ENCODE peak calls at places on chromosomes 3 and 15, in six cellular contexts. T is cardiac muscle cell, Y is fibroblast of lung, G is lower lobe of right lung, Z is transverse colon, C is foreskin keratinocyte. L is an unnamed sample.

GRCh38 chr3:120093119-120093922 is 926 bp downstream of the GSK3B start:
- DNase-seq in T (peak), Y (peak), G (no peak), Z (peak), C (peak), L (peak)

GRCh38 chr3:37935756-37936666 is 54.6 kb upstream of the VILL start:
- DNase-seq in T (peak), Y (peak), G (no peak), Z (peak), C (peak), L (no peak)

GRCh38 chr3:127768346-127769008 is 53.8 kb downstream of the MGLL start:
- DNase-seq in T (peak), Y (peak), G (no peak), Z (no peak), C (peak), L (no peak)

GRCh38 chr15:87619161-87619960 is 637.2 kb downstream of the NTRK3 start:
- DNase-seq in T (peak), Y (peak), G (no peak), Z (no peak), C (peak), L (no peak)

GRCh38 chr15:49468440-49468839 is 45.4 kb downstream of the FGF7 start:
- DNase-seq in T (peak), Y (no peak), G (no peak), Z (no peak), C (peak), L (no peak)

GRCh38 chr15:96629501-96629900 is 299.0 kb downstream of the NR2F2 start:
- DNase-seq in T (no peak), Y (no peak), G (no peak), Z (peak), C (no peak), L (no peak)

GRCh38 chr3:18238721-18239331 is 186.3 kb downstream of the SATB1 start:
- DNase-seq in T (no peak), Y (peak), G (no peak), Z (no peak), C (peak), L (no peak)

GRCh38 chr3:46971742-46972141 is 4.8 kb downstream of the CCDC12 start:
- DNase-seq in T (no peak), Y (no peak), G (no peak), Z (no peak), C (no peak), L (no peak)

GRCh38 chr3:94136133-94136532 is 73.3 kb downstream of the NSUN3 start:
- DNase-seq in T (no peak), Y (no peak), G (no peak), Z (no peak), C (no peak), L (no peak)

GRCh38 chr3:94173667-94174434 is 111.0 kb downstream of the NSUN3 start:
- DNase-seq in T (peak), Y (peak), G (no peak), Z (no peak), C (peak), L (no peak)

GRCh38 chr3:170171563-170171962 is 10.0 kb downstream of the PHC3 start:
- DNase-seq in T (no peak), Y (no peak), G (no peak), Z (no peak), C (no peak), L (no peak)

GRCh38 chr15:74978503-74978902 is 16.9 kb upstream of the SCAMP5 start:
- DNase-seq in T (no peak), Y (peak), G (no peak), Z (no peak), C (no peak), L (no peak)

GRCh38 chr15:83504365-83504764 is 57.2 kb downstream of the SH3GL3 start:
- DNase-seq in T (peak), Y (peak), G (no peak), Z (no peak), C (peak), L (no peak)

GRCh38 chr15:71261934-71262333 is 146.7 kb downstream of the THSD4 start:
- DNase-seq in T (no peak), Y (no peak), G (no peak), Z (no peak), C (no peak), L (no peak)

GRCh38 chr15:51144021-51144532 is 49.4 kb upstream of the TNFAIP8L3 start:
- DNase-seq in T (peak), Y (peak), G (no peak), Z (no peak), C (peak), L (no peak)

GRCh38 chr15:75198560-75199346 is 2.9 kb upstream of the C15orf39 start:
- DNase-seq in T (peak), Y (peak), G (no peak), Z (peak), C (no peak), L (no peak)

GRCh38 chr3:195441476-195441970 is 1.3 kb downstream of the ACAP2 start:
- DNase-seq in T (peak), Y (no peak), G (no peak), Z (peak), C (peak), L (peak)

GRCh38 chr3:188282871-188283270 is 128.9 kb downstream of the LPP start:
- DNase-seq in T (no peak), Y (no peak), G (no peak), Z (no peak), C (no peak), L (no peak)

GRCh38 chr15:42591238-42591936 is 16.0 kb downstream of the STARD9 start:
- DNase-seq in T (peak), Y (peak), G (no peak), Z (no peak), C (no peak), L (no peak)

GRCh38 chr3:39531681-39532080 is 64.2 kb downstream of the MOBP start:
- DNase-seq in T (peak), Y (peak), G (no peak), Z (no peak), C (peak), L (no peak)

GRCh38 chr3:127217594-127218456 is 24.9 kb downstream of the PRR23E start:
- DNase-seq in T (peak), Y (no peak), G (no peak), Z (no peak), C (peak), L (no peak)

GRCh38 chr15:36334059-36334458 is 245.4 kb upstream of the CDIN1 start:
- DNase-seq in T (peak), Y (peak), G (no peak), Z (no peak), C (peak), L (no peak)

GRCh38 chr15:52228928-52229327 is 37.7 kb upstream of the GNB5 start:
- DNase-seq in T (no peak), Y (peak), G (no peak), Z (peak), C (peak), L (no peak)

GRCh38 chr3:195931582-195932273 is 23.4 kb upstream of the TNK2 start:
- DNase-seq in T (no peak), Y (no peak), G (no peak), Z (no peak), C (no peak), L (no peak)

GRCh38 chr15:29090617-29091466 is 178.8 kb downstream of the NSMCE3 start:
- DNase-seq in T (peak), Y (no peak), G (no peak), Z (no peak), C (no peak), L (no peak)

GRCh38 chr15:29087521-29088285 is 181.9 kb downstream of the NSMCE3 start:
- DNase-seq in T (no peak), Y (no peak), G (no peak), Z (no peak), C (no peak), L (no peak)

GRCh38 chr15:29091666-29092065 is 178.0 kb downstream of the NSMCE3 start:
- DNase-seq in T (no peak), Y (no peak), G (no peak), Z (no peak), C (no peak), L (no peak)

GRCh38 chr15:29088666-29089065 is 181.0 kb downstream of the NSMCE3 start:
- DNase-seq in T (no peak), Y (no peak), G (no peak), Z (no peak), C (no peak), L (no peak)

DNA sequence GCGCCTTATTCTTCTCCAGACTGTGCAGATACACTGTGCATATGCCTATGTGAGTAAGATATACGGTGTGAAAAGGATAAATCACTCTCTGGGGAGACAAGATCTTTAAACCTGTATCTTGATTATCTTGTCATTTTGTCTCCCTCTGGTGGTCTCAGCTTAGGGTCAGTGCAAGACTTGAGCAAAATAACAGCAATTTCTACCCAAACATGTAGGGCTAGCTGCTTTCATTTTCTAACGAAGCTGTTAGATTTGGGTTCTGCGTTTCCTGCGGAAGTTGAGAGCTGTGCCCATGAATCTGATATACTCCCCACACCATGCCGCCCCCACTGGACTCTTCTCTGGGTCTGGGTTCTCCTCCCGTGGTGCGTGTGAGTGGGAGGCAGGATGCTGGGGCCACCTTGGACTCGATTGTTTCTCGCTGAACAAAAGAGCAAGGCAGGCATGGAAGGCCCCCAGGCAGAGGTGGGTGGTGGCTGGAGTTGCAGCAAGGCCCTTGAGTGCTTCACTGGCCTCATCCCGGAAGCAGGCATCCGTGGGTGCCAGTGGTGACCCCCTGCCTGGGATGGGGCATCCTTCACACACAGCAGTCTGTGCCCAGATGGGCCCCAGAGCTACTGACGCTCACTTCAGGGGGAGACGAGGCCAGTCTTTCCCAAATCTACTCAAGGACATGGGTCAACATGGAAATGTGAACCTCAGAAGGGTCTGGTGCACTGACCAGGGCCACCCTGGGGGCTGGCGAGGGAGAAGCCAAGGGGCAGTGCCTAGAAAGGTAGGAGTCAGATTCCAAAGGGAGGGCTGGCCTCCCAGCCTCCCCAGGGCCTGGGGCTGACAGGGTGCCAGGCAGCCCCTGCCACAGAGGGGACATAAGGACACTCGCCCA is 179.6 kb downstream of the NSMCE3 start:
- DNase-seq in T (peak), Y (peak), G (no peak), Z (no peak), C (no peak), L (no peak)
- TF ChIP-seq CTCF in T (peak), Y (peak), G (no peak), Z (no peak), C (peak), L (no peak)

DNA sequence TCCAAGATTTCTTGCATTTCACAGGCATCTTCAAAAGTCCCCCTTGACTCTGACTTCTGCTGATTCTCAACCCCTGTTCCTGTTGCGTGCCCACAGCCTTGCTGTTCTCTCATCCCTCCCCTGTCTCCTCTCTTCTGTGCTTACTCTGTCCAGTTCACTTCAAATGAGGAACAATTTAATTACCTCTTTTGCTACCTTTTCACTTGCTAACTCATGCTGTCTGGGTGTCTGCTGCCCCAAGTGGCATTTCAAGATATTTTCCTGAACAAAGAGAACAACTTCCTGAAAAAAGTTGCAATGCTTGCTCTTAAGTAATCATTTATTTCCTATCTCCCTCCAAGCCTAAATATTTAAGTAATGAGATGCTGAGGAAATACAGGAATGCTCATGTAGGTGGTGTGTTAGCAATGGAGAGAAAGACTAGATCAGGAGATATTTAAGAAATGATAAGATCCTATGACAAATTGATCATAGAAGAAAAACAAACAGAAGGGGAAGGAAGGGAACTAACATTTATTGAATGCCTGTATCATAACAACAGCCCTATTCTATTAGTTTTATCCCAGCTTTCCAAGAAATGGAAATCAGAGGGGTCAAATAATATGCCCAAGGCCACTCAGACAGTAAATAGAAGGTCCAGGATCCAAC is 42.2 kb downstream of the SV2B start:
- DNase-seq in T (peak), Y (no peak), G (no peak), Z (no peak), C (peak), L (no peak)
- TF ChIP-seq CTCF in T (no peak), Y (peak), G (peak), Z (no peak), C (peak), L (peak)

DNA sequence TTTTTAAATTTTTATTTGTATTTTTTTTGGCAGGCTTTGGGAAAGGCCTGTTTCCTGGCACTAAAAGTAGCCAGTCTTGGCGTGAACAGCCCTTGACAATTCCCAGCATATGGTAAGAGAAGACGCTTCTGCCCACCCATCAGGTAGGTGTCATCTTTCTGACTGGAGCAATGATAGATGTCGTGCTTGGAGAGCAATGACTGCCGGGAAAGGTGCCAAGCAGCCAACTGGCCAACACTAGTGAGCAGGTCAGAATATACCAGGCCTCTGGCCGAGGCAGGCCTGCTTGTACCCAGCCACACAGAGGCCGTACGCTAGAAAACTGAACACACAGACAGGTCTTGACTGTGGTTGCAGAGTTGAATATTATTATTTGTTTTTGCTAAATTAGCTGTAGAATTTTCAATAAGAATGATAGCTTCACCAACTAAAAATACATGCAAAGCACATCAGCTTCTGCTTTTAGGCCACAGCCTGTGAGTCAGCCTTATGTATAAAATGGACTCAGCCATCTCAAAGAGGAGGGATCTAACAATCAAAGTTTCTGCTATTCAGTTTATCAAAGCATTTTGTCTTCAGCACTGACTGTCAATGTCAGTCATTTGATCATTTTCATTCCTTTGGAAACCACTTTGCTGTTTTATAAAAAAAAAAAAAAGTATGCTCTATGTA is 837.6 kb downstream of the MCTP2 start:
- DNase-seq in T (no peak), Y (no peak), G (no peak), Z (no peak), C (no peak), L (no peak)
- TF ChIP-seq CTCF in T (no peak), Y (no peak), G (no peak), Z (no peak), C (no peak), L (no peak)

DNA sequence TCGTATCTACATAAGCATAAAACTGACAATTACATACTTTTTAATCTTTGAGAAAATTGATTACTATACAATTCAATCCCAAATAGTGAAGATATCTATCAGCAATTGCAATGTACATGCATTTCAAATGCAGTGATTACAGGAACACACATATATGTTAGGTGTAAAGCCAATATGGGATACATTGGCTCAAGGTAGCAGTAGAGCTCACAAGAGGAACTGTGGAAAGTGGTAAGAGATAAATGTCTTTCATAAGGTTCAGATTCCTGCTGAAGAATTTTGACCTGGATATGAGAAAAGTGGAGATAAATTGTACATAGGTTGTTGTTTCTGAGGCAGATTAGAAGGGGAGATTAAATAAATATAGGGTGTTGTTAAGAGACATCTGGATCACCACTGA is 1280.5 kb downstream of the OTOL1 start:
- DNase-seq in T (peak), Y (no peak), G (no peak), Z (no peak), C (no peak), L (no peak)
- TF ChIP-seq CTCF in T (peak), Y (peak), G (no peak), Z (no peak), C (no peak), L (no peak)

GRCh38 chr15:29821416-29822099 is 710 bp downstream of the TJP1 start:
- DNase-seq in T (peak), Y (peak), G (peak), Z (peak), C (peak), L (peak)
- TF ChIP-seq CTCF in T (peak), Y (peak), G (peak), Z (no peak), C (peak), L (no peak)

GRCh38 chr3:141228385-141228784 is 3.2 kb upstream of the PXYLP1 start:
- DNase-seq in T (no peak), Y (no peak), G (no peak), Z (no peak), C (no peak), L (no peak)
- TF ChIP-seq CTCF in T (no peak), Y (no peak), G (no peak), Z (no peak), C (no peak), L (no peak)

DNA sequence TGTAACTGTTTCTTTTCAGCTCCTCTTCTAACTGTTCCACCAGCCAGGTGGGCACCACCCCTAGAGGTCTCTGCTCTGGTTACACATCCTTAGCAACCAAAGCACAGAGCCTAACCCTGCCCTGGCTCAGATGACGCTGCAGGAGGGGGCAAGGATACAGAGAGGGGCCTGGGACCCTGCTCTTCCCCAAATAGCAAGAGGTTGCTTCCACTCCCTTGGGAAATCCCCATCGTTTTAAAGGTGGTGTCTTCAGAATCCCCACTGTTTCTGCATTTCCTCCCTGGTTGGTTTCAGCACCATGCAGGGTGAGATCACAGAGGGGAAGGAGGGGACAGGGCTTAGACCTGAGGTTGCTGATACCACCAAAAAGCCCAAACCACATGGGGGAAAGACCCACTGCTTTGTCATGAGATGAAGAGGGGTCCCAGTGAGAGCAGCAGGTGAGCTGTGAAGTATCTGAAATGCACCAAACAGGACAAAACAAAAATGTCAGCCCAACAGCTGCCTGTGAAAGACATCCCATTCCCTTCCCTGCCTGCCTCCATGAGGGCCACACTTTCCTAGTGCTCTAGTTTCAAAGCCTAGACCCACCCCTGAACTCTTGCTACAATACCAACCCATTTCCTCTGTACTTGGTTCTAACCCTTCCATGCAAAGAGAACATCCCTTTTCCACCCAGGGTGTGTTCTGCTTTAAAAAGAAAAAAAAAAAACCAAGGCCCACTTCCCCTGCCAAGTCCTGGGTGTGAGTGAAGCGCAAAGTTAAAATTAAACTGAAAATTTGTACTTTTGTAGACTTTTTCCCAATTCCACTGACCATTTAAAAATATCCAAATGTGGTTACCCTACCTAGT is 29.0 kb downstream of the ANP32A start:
- DNase-seq in T (no peak), Y (no peak), G (no peak), Z (no peak), C (no peak), L (no peak)
- TF ChIP-seq CTCF in T (no peak), Y (no peak), G (no peak), Z (no peak), C (no peak), L (no peak)

GRCh38 chr15:90642464-90643300 is 74.5 kb upstream of the BLM start:
- DNase-seq in T (no peak), Y (no peak), G (peak), Z (no peak), C (no peak), L (no peak)
- TF ChIP-seq CTCF in T (no peak), Y (peak), G (no peak), Z (no peak), C (peak), L (no peak)

DNA sequence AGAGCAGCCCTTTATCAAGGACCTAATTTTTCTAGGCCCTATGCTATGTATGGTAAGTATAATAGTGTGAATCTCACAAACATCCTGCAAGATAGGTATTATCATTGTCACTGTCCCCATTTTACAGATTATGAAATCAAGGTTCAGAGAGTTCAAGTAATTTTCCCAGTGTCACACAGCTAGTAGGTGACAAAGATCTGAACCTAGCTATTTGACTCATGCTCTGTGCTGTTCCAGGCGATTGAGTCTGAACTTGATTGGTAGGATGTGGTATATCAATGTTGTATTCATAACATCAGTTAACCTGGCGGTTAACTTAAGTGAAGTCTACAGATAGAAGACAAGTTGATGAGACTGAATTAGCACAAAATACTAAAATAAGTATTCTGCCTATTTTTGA is 229.9 kb downstream of the CHST2 start:
- DNase-seq in T (no peak), Y (no peak), G (no peak), Z (no peak), C (no peak), L (no peak)
- TF ChIP-seq CTCF in T (no peak), Y (no peak), G (no peak), Z (no peak), C (no peak), L (no peak)

L was measured in glutamatergic neuron.